ENCODE peak calls at places on chromosomes 4 and X, in five cellular contexts. J, C, W, R and G are unnamed samples.

GRCh38 chr4:172411180-172411579 is 598.0 kb downstream of the GALNTL6 start:
- DNase-seq in R (no peak), W (no peak), J (no peak), C (no peak), G (no peak)

GRCh38 chr4:185171373-185172071 is 28.5 kb downstream of the SLC25A4 start:
- DNase-seq in R (no peak), J (no peak), W (no peak), C (no peak), G (no peak)

GRCh38 chrX:153755136-153755535 is 8.9 kb upstream of the PLXNB3 start:
- DNase-seq in W (no peak), C (no peak), R (no peak), J (no peak), G (no peak)

GRCh38 chr4:33628296-33628695 is 2616.0 kb downstream of the ARAP2 start:
- DNase-seq in W (no peak), J (no peak), C (no peak), R (no peak), G (no peak)

GRCh38 chrX:4277122-4277521 is 563.7 kb upstream of the PRKX start:
- DNase-seq in R (no peak), W (no peak), C (no peak), J (no peak), G (no peak)

GRCh38 chr4:100103671-100104070 is 86.6 kb downstream of the DDIT4L start:
- DNase-seq in W (no peak), R (no peak), J (no peak), C (no peak), G (no peak)

GRCh38 chr4:86233681-86234080 is 126.2 kb downstream of the MAPK10 start:
- DNase-seq in C (peak; percentile 15), R (no peak), W (no peak), J (peak; percentile 73), G (peak; percentile 11)

GRCh38 chrX:48021026-48021900 is 14.5 kb downstream of the SPACA5 start:
- DNase-seq in R (peak; percentile 69), J (no peak), C (peak; percentile 81), W (peak; percentile 91), G (peak; percentile 93)

DNA sequence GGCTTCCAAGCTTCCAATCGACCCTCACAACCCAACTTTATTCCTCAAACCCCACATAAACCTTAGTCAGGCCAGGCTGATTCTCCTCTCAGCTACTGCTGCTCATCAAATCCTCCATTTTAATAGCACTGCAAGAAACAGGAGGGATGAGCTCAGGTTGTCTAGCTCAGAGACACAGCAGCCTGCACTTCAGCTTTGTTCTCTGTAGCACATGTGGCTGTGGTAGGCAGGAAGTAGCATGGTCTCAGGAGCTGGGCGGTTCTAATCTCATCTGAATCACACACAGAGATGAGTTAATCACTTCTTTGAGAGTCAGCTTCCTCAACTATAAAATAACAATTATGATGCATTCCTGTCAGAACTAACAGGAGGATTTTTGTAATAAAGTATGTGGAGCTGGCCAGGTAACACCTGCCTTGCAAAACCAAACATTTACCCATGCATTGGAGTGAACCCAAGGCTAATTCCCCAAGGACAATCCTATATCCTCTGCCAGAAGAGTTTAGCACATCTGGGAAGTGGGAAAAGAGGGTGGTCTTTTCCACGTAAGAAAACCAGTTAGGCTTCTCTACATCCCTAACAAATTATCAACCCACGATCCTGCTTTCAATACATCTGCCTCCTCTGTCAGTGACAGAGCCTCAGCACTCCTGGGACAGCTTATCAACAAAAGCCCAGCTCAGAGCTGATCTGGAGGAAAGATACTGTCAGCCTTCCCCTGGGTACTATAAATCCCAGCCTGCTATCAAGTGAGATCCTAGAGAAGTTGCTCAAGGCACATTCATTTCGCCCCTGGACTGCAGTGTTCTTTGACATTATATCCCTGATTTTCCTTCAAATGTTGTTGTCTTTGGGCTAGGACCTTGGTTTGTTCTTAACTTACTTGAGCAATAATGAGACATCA is 32.8 kb downstream of the ELOVL6 start:
- DNase-seq in W (peak; percentile 50), C (peak; percentile 83), R (no peak), J (peak; percentile 49), G (peak; percentile 57)
- H3K27ac ChIP-seq in W (peak overlapping the region; percentile 21), C (peak overlapping the region; percentile 6), R (no peak overlapping the region), J (peak overlapping the region; percentile 74), G (peak overlapping the region; percentile 98)

GRCh38 chr4:93409035-93409434 is 419.5 kb upstream of the ATOH1 start:
- DNase-seq in J (no peak), C (no peak), W (no peak), R (no peak), G (no peak)
- H2AFZ ChIP-seq in J (no peak overlapping the region), C (no peak overlapping the region), W (no peak overlapping the region), R (no peak overlapping the region), G (no peak overlapping the region)

DNA sequence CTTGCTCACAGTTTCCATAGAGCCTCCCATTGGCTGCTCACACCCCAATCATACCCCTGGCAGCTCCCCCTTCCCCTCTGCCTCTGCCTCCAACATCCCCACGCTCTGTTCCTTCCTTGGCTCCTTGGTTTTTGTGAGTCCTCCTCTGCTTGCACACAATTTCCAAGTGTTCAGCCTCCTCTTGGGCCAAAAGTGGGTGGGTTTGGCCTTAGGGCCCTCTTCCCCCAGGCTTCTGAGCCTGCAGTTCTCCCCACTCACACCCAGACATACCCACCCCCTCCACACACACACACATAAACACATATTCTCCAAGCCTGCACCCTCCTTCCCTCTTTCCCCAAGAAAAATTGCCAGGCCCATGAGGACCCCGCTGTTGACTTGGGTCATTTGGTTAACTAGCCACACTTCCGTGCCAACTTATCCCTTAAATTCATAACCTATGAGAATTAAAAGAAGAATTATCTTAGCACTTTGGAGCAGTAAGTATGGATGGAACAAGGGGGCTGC is 4.5 kb downstream of the APLN start:
- DNase-seq in W (no peak), J (no peak), R (peak; percentile 8), C (no peak), G (peak; percentile 54)
- TF ChIP-seq CTCF in W (no peak), J (no peak), R (no peak), C (no peak), G (no peak)

DNA sequence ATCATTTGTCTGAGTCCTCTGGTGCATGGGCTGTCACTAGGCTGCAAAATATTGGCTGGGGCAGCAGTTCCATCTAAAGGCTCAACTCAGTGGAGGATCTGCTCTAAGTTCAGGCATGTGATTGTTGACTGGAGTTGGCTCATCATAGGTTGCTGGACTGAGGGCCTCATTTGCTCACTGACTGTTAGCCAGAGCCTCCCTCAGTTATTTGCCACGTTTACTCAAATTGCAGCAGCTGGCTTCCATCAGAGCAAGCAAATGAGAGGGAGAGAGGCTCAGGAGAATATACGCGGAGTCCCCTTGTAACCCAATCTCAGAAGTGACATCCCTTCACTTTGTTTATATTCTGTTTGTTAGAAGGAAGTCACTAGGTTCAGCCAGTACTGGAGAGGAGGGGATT is 54.1 kb downstream of the BMP3 start:
- DNase-seq in R (no peak), W (peak; percentile 74), J (no peak), C (peak; percentile 42), G (no peak)
- H3K27ac ChIP-seq in R (no peak overlapping the region), W (no peak overlapping the region), J (no peak overlapping the region), C (no peak overlapping the region), G (no peak overlapping the region)

DNA sequence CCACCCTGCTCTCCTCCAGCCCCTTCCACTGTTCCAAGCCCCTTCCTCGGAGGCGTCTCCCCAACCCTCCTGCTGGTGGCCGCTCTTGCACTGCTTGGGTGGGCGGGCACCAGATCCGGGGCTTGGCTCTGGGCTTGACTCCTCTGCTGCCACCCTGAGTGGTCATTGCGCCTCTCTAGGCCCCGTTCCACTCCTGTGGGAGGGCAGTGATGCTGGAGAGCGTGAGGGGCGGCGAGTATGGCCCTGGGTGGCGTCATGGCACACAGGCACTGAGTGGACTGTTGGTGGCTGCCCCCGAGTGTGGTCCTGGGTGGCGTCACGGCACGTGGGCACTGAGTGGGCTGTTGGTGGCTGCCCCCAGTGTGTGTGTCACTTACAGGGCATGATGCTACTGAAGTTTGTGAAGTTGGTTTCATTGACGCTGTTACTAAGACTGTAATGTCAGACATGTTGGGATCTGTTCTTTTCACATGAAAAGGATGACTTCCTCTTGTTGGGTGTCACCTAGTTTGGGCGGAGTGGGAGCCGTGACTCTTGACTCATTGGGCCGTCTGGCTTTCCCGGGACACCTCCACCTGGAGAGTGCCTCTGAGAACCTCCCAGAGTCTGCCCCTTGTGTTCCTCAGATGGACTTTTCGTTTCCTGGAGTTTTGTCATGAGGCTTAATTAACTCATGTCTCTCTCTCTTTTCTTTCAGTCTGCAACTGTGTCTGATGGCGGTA is 55.9 kb upstream of the HGFAC start:
- DNase-seq in J (peak; percentile 76), R (no peak), C (no peak), W (no peak), G (peak; percentile 62)
- H2AFZ ChIP-seq in J (peak overlapping the region; percentile 48), R (no peak overlapping the region), C (no peak overlapping the region), W (no peak overlapping the region), G (no peak overlapping the region)